ENCODE peak calls at places on chromosome 1, in four cellular contexts. G is HepG2, Z is K562, C is WTC11. P is an unnamed sample.

GRCh38 chr1:160747717-160748116 is 8.7 kb downstream of the SLAMF7 start:
- DNase-seq in G (no peak), Z (no peak), C (no peak), P (no peak)

GRCh38 chr1:61925591-61926298 is 183.5 kb downstream of the PATJ start:
- DNase-seq in G (no peak), Z (no peak), C (no peak), P (no peak)

GRCh38 chr1:29502225-29502755 is 266.0 kb downstream of the PTPRU start:
- DNase-seq in G (no peak), Z (no peak), C (no peak), P (no peak)

GRCh38 chr1:70361727-70362413 is 7.3 kb upstream of the ANKRD13C start:
- DNase-seq in G (no peak), Z (no peak), C (no peak), P (no peak)

GRCh38 chr1:184518958-184519357 is 132.1 kb downstream of the C1orf21 start:
- DNase-seq in G (no peak), Z (no peak), C (no peak), P (no peak)

GRCh38 chr1:66564250-66564649 is 30.3 kb downstream of the SGIP1 start:
- DNase-seq in G (peak; percentile 46), Z (no peak), C (no peak), P (no peak)

GRCh38 chr1:238752332-238752731 is 634.0 kb upstream of the CHRM3 start:
- DNase-seq in G (no peak), Z (no peak), C (no peak), P (no peak)

GRCh38 chr1:165053273-165053835 is 303.2 kb downstream of the LMX1A start:
- DNase-seq in G (no peak), Z (no peak), C (no peak), P (no peak)

GRCh38 chr1:55650449-55650848 is 435.3 kb upstream of the USP24 start:
- DNase-seq in G (no peak), Z (no peak), C (no peak), P (no peak)

GRCh38 chr1:247110627-247111258 is 6.6 kb upstream of the ZNF669 start:
- DNase-seq in G (no peak), Z (peak; percentile 72), C (no peak), P (no peak)

GRCh38 chr1:177490240-177490639 is 319.5 kb downstream of the BRINP2 start:
- DNase-seq in G (no peak), Z (no peak), C (no peak), P (no peak)

GRCh38 chr1:58836396-58836795 is 52.5 kb upstream of the JUN start:
- DNase-seq in G (no peak), Z (no peak), C (no peak), P (no peak)

GRCh38 chr1:205360891-205361290 is 4.2 kb upstream of the KLHDC8A start:
- DNase-seq in G (no peak), Z (no peak), C (no peak), P (no peak)

GRCh38 chr1:52243221-52243987 is 101.5 kb downstream of the ZFYVE9 start:
- DNase-seq in G (no peak), Z (no peak), C (no peak), P (no peak)

GRCh38 chr1:202283991-202284390 is 57.7 kb downstream of the UBE2T start:
- DNase-seq in G (no peak), Z (no peak), C (no peak), P (no peak)

GRCh38 chr1:205770618-205771017 is 4.7 kb downstream of the RAB29 start:
- DNase-seq in G (no peak), Z (no peak), C (no peak), P (no peak)

GRCh38 chr1:212074856-212075255 is 39.3 kb downstream of the DTL start:
- DNase-seq in G (no peak), Z (no peak), C (no peak), P (no peak)

GRCh38 chr1:213820362-213821149 is 167.2 kb upstream of the PROX1 start:
- DNase-seq in G (peak; percentile 52), Z (no peak), C (no peak), P (no peak)

GRCh38 chr1:154992721-154993571 is 440 bp upstream of the LENEP start:
- DNase-seq in G (no peak), Z (peak; percentile 78), C (no peak), P (no peak)

GRCh38 chr1:154988053-154988954 is 5.1 kb upstream of the LENEP start:
- DNase-seq in G (no peak), Z (no peak), C (no peak), P (no peak)

GRCh38 chr1:154987326-154987725 is 4.2 kb downstream of the FLAD1 start:
- DNase-seq in G (no peak), Z (no peak), C (no peak), P (no peak)

GRCh38 chr1:154989195-154989860 is 4.1 kb upstream of the LENEP start:
- DNase-seq in G (no peak), Z (no peak), C (no peak), P (no peak)

GRCh38 chr1:154990276-154990675 is 3.1 kb upstream of the LENEP start:
- DNase-seq in G (no peak), Z (no peak), C (no peak), P (no peak)
- TF ChIP-seq ELF4 in G (no peak), Z (no peak), C (no peak), P (no peak)

GRCh38 chr1:3061981-3062615 is 6.9 kb upstream of the PRDM16 start:
- DNase-seq in G (no peak), Z (no peak), C (no peak), P (no peak)
- TF ChIP-seq ELF4 in G (no peak), Z (no peak), C (no peak), P (no peak)

DNA sequence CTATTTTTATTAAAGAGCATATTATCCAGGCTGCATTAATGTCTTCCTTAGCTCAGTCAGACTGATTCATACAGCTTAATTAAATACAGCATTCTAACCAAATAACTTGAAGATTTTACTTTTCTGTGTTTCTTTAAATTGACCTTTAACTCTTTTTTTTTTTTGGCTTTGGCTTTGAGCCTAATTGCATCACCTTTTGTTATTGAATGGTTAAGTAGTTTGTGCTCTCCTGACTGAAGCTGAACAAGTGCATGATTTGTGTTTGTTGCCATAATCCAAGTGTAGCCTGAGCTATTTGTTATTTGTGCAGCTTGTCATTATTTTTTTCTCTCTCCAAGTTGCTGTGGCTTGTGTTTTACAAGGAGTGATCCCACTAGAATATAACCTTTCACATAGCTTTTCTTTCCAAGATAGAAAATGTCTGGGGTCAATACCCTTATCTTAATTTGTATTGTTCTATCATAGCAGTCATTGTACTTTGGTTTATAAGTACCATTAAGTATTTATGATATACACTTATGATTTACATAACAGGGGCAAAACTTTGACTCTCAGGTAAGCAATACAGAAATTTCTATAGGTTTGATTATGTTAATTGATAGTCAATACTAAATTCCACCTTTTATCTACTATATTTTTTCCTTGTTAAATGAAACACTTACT is 31.6 kb downstream of the CDC14A start:
- DNase-seq in G (no peak), Z (no peak), C (no peak), P (no peak)
- TF ChIP-seq ELF4 in G (no peak), Z (no peak), C (no peak), P (no peak)

GRCh38 chr1:25238046-25238445 is 5.7 kb upstream of the SYF2 start:
- DNase-seq in G (no peak), Z (no peak), C (no peak), P (no peak)
- TF ChIP-seq ELF4 in G (no peak), Z (no peak), C (no peak), P (no peak)

GRCh38 chr1:219794085-219794743 is 134.1 kb downstream of the SLC30A10 start:
- DNase-seq in G (no peak), Z (no peak), C (no peak), P (no peak)

GRCh38 chr1:219788700-219789099 is 139.7 kb downstream of the SLC30A10 start:
- DNase-seq in G (no peak), Z (no peak), C (no peak), P (no peak)

GRCh38 chr1:219790834-219791615 is 137.3 kb downstream of the SLC30A10 start:
- DNase-seq in G (no peak), Z (no peak), C (no peak), P (no peak)

GRCh38 chr1:219791766-219792165 is 136.6 kb downstream of the SLC30A10 start:
- DNase-seq in G (no peak), Z (no peak), C (no peak), P (no peak)

DNA sequence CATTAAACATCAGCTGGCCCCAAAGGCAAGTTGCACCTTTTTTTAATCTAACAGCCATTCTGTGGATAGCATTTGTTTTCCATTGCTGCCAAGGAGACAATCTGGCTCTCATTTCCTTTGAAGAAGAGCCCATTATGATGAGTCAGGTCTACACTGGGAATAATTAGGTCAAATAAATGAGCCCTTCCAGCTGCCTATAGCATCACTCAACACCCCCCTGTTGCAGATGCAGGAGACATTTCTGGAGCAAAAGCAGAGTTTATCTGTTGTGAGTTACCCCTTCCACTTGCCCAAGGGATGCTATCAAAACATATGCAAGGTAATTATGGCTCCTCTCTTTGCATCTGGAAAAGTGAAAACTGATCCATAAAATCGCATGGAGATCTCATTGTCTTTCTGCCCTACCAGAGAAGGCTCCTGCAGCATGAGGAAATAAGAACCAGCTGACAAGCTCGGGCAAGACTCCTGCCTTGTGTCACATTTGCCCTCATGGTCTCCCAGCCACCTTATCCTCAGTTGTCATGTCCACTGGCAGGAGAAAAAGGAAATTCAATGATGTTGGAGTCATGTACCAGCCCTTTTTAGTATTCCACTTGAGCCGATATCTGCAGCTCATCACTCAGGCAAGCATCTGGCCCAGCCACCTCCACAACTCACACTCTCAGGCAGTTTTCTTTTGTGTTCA is 135.9 kb downstream of the SLC30A10 start:
- DNase-seq in G (no peak), Z (no peak), C (no peak), P (no peak)
- TF ChIP-seq ELF4 in G (no peak), Z (no peak), C (no peak), P (no peak)

DNA sequence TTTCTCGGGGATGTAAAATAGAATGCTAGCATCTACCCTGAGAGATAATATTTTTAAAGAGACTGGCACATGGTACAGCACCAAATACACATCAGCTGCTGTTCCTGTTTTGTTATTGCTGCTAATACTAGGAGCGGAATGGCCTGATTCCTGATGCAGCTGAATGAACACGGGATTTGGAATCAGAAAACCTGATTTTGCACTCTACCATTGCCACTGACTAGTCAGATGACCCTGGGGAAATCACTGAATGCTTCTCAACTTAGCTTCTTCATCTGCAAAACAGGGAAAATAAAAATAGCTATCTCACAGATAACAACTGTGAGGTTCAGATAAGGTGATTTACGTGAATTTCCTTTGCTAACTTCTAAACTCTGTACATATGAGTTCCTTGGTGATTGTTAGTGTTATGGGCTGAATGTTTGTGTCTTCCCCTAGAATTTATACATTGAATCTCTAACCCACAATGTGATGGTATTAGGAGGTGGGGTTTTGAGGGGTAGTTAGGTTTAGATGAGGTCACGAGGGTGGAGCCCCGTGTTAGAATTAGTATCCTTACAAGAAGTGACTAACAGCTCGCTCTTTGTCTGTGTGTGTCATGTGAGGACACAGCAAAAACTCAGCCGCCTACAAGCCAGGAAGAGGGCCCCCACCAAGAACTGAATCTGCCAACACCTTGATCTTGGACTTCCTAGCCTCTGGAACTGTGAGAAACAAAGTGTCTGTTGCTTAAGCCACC is 24.9 kb upstream of the LRRC8C start:
- DNase-seq in G (no peak), Z (no peak), C (no peak), P (no peak)
- TF ChIP-seq ELF4 in G (no peak), Z (no peak), C (no peak), P (no peak)